ENCODE peak calls at places on chromosomes 12 and 14, in nine cellular contexts. One of them, this sample, is unnamed.

GRCh38 chr14:31945074-31945613 is 132.0 kb upstream of the ARHGAP5 start:
- DNase-seq in fibroblast of lung: no peak
- DNase-seq in HEK293T: no peak
- DNase-seq in tibial nerve: no peak
- DNase-seq in CD4-positive, alpha-beta T cell: peak
- DNase-seq in brain microvascular endothelial cell: no peak
- DNase-seq in cardiac muscle cell: no peak
- DNase-seq in hepatocyte: peak
- DNase-seq in T-helper 1 cell: no peak
- DNase-seq in this sample: no peak

GRCh38 chr14:32818576-32818975 is 120.1 kb upstream of the NPAS3 start:
- DNase-seq in fibroblast of lung: no peak
- DNase-seq in HEK293T: no peak
- DNase-seq in tibial nerve: no peak
- DNase-seq in CD4-positive, alpha-beta T cell: no peak
- DNase-seq in brain microvascular endothelial cell: no peak
- DNase-seq in cardiac muscle cell: no peak
- DNase-seq in hepatocyte: no peak
- DNase-seq in T-helper 1 cell: no peak
- DNase-seq in this sample: no peak

GRCh38 chr14:100610511-100611217 is 23.4 kb upstream of the BEGAIN start:
- DNase-seq in fibroblast of lung: no peak
- DNase-seq in HEK293T: no peak
- DNase-seq in tibial nerve: no peak
- DNase-seq in CD4-positive, alpha-beta T cell: no peak
- DNase-seq in brain microvascular endothelial cell: no peak
- DNase-seq in cardiac muscle cell: no peak
- DNase-seq in hepatocyte: no peak
- DNase-seq in T-helper 1 cell: no peak
- DNase-seq in this sample: no peak

GRCh38 chr14:97366400-97366799 is 569.2 kb downstream of the VRK1 start:
- DNase-seq in fibroblast of lung: no peak
- DNase-seq in HEK293T: no peak
- DNase-seq in tibial nerve: no peak
- DNase-seq in CD4-positive, alpha-beta T cell: no peak
- DNase-seq in brain microvascular endothelial cell: no peak
- DNase-seq in cardiac muscle cell: no peak
- DNase-seq in hepatocyte: no peak
- DNase-seq in T-helper 1 cell: no peak
- DNase-seq in this sample: no peak

GRCh38 chr12:116707751-116708150 is 30.1 kb downstream of the SPRING1 start:
- DNase-seq in fibroblast of lung: no peak
- DNase-seq in HEK293T: no peak
- DNase-seq in tibial nerve: no peak
- DNase-seq in CD4-positive, alpha-beta T cell: no peak
- DNase-seq in brain microvascular endothelial cell: no peak
- DNase-seq in cardiac muscle cell: no peak
- DNase-seq in hepatocyte: no peak
- DNase-seq in T-helper 1 cell: no peak
- DNase-seq in this sample: no peak

GRCh38 chr14:27890259-27890658 is 876.3 kb upstream of the FOXG1 start:
- DNase-seq in fibroblast of lung: no peak
- DNase-seq in HEK293T: no peak
- DNase-seq in tibial nerve: no peak
- DNase-seq in CD4-positive, alpha-beta T cell: no peak
- DNase-seq in brain microvascular endothelial cell: no peak
- DNase-seq in cardiac muscle cell: no peak
- DNase-seq in hepatocyte: no peak
- DNase-seq in T-helper 1 cell: no peak
- DNase-seq in this sample: no peak

GRCh38 chr12:22169281-22169824 is 123.3 kb downstream of the CMAS start:
- DNase-seq in fibroblast of lung: no peak
- DNase-seq in HEK293T: no peak
- DNase-seq in tibial nerve: no peak
- DNase-seq in CD4-positive, alpha-beta T cell: no peak
- DNase-seq in brain microvascular endothelial cell: no peak
- DNase-seq in cardiac muscle cell: no peak
- DNase-seq in hepatocyte: no peak
- DNase-seq in T-helper 1 cell: no peak
- DNase-seq in this sample: no peak

GRCh38 chr12:40618621-40619020 is 73.6 kb upstream of the CNTN1 start:
- DNase-seq in fibroblast of lung: no peak
- DNase-seq in HEK293T: no peak
- DNase-seq in tibial nerve: no peak
- DNase-seq in CD4-positive, alpha-beta T cell: no peak
- DNase-seq in brain microvascular endothelial cell: no peak
- DNase-seq in cardiac muscle cell: no peak
- DNase-seq in hepatocyte: no peak
- DNase-seq in T-helper 1 cell: no peak
- DNase-seq in this sample: no peak

GRCh38 chr12:2999265-2999841 is 40.2 kb downstream of the TEAD4 start:
- DNase-seq in fibroblast of lung: no peak
- DNase-seq in HEK293T: no peak
- DNase-seq in tibial nerve: no peak
- DNase-seq in CD4-positive, alpha-beta T cell: no peak
- DNase-seq in brain microvascular endothelial cell: no peak
- DNase-seq in cardiac muscle cell: peak
- DNase-seq in hepatocyte: no peak
- DNase-seq in T-helper 1 cell: no peak
- DNase-seq in this sample: no peak